ENCODE peak calls at places on chromosomes 6 and 20, in seven cellular contexts. W, I, H, D, G, F and L are unnamed samples.

GRCh38 chr6:40722081-40722480 is 134.9 kb upstream of the LRFN2 start:
- DNase-seq in W (peak), I (peak), H (no peak), D (no peak), G (no peak), F (no peak), L (no peak)

GRCh38 chr6:10582774-10583508 is 61.8 kb downstream of the GCNT2 start:
- DNase-seq in W (no peak), I (no peak), H (no peak), D (no peak), G (no peak), F (no peak), L (no peak)

GRCh38 chr20:54049156-54049555 is 21.2 kb downstream of the BCAS1 start:
- DNase-seq in W (no peak), I (no peak), H (no peak), D (peak), G (no peak), F (no peak), L (no peak)

GRCh38 chr6:149081281-149081680 is 236.2 kb upstream of the TAB2 start:
- DNase-seq in W (no peak), I (no peak), H (no peak), D (no peak), G (no peak), F (no peak), L (no peak)

GRCh38 chr20:60013296-60014142 is 55.3 kb downstream of the CDH26 start:
- DNase-seq in W (no peak), I (no peak), H (no peak), D (no peak), G (no peak), F (no peak), L (no peak)

GRCh38 chr6:107695061-107695715 is 128.9 kb downstream of the SCML4 start:
- DNase-seq in W (no peak), I (no peak), H (no peak), D (peak), G (no peak), F (no peak), L (no peak)

GRCh38 chr6:163311830-163312229 is 102.7 kb upstream of the QKI start:
- DNase-seq in W (peak), I (no peak), H (no peak), D (no peak), G (no peak), F (no peak), L (no peak)

GRCh38 chr6:150567823-150568383 is 31.8 kb upstream of the PLEKHG1 start:
- DNase-seq in W (no peak), I (no peak), H (no peak), D (no peak), G (no peak), F (no peak), L (no peak)

GRCh38 chr20:12287575-12287974 is 369.9 kb downstream of the BTBD3 start:
- DNase-seq in W (no peak), I (no peak), H (no peak), D (peak), G (no peak), F (no peak), L (no peak)

GRCh38 chr6:17562636-17563035 is 37.5 kb upstream of the FAM8A1 start:
- DNase-seq in W (no peak), I (no peak), H (no peak), D (no peak), G (no peak), F (no peak), L (no peak)

GRCh38 chr6:72811971-72812421 is 190.1 kb downstream of the KCNQ5 start:
- DNase-seq in W (peak), I (peak), H (no peak), D (peak), G (no peak), F (no peak), L (no peak)

GRCh38 chr6:46201701-46202100 is 30.9 kb upstream of the ENPP5 start:
- DNase-seq in W (no peak), I (no peak), H (no peak), D (no peak), G (no peak), F (no peak), L (no peak)

GRCh38 chr6:46023216-46023915 is 7.7 kb upstream of the CLIC5 start:
- DNase-seq in W (no peak), I (no peak), H (no peak), D (peak), G (no peak), F (no peak), L (no peak)

GRCh38 chr6:83867527-83868161 is 8.2 kb downstream of the CYB5R4 start:
- DNase-seq in W (peak), I (peak), H (no peak), D (peak), G (peak), F (peak), L (no peak)

GRCh38 chr6:170438402-170438753 is 114.7 kb downstream of the PSMB1 start:
- DNase-seq in W (peak), I (peak), H (peak), D (peak), G (peak), F (peak), L (peak)

GRCh38 chr20:34049897-34050695 is 56.4 kb downstream of the RALY start:
- DNase-seq in W (no peak), I (no peak), H (no peak), D (no peak), G (no peak), F (no peak), L (no peak)

GRCh38 chr20:9493818-9494217 is 20.6 kb upstream of the LAMP5 start:
- DNase-seq in W (no peak), I (no peak), H (no peak), D (no peak), G (no peak), F (peak), L (no peak)

GRCh38 chr6:106908386-106908840 is 66.1 kb downstream of the CD24 start:
- DNase-seq in W (no peak), I (no peak), H (no peak), D (no peak), G (no peak), F (no peak), L (peak)

GRCh38 chr6:123661105-123661891 is 24.5 kb upstream of the TRDN start:
- DNase-seq in W (no peak), I (no peak), H (no peak), D (no peak), G (no peak), F (no peak), L (no peak)

GRCh38 chr6:150751296-150751695 is 114.2 kb upstream of the MTHFD1L start:
- DNase-seq in W (peak), I (peak), H (no peak), D (peak), G (no peak), F (no peak), L (no peak)

GRCh38 chr20:32510601-32511357 is 74.4 kb downstream of the NOL4L start:
- DNase-seq in W (peak), I (no peak), H (peak), D (no peak), G (no peak), F (no peak), L (peak)

GRCh38 chr6:131917318-131917717 is 33.9 kb downstream of the CCN2 start:
- DNase-seq in W (peak), I (peak), H (no peak), D (no peak), G (no peak), F (no peak), L (no peak)

GRCh38 chr20:32731882-32732266 is 11.4 kb downstream of the COMMD7 start:
- DNase-seq in W (no peak), I (no peak), H (no peak), D (no peak), G (no peak), F (peak), L (no peak)

DNA sequence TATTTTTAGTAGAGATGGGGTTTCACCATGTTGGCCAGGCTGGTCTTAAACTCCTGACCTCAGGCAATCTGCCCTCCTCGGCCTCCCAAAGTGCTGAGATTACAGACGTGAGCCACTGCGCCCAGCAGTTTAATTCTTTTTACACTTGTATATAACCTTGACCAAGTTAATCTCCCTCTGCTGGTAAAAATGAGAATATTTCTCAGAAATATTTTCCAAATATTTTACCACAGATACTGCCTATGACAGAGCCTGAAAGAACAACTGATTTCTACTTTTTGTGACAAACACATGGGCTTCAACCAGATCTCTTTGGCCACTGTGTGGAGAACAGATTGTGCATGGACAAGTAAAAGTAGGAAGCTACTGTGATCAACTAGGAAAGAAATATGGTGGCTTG is 21.2 kb upstream of the NHSL1 start:
- DNase-seq in W (no peak), I (peak), H (no peak), D (peak), G (peak), F (peak), L (no peak)
- TF ChIP-seq CTCF in W (peak), I (peak), H (peak), D (peak), G (no peak), F (peak), L (no peak)

GRCh38 chr6:144778773-144779531 is 493.8 kb downstream of the UTRN start:
- DNase-seq in W (no peak), I (no peak), H (no peak), D (no peak), G (peak), F (no peak), L (peak)
- TF ChIP-seq CTCF in W (peak), I (peak), H (no peak), D (no peak), G (no peak), F (peak), L (no peak)

DNA sequence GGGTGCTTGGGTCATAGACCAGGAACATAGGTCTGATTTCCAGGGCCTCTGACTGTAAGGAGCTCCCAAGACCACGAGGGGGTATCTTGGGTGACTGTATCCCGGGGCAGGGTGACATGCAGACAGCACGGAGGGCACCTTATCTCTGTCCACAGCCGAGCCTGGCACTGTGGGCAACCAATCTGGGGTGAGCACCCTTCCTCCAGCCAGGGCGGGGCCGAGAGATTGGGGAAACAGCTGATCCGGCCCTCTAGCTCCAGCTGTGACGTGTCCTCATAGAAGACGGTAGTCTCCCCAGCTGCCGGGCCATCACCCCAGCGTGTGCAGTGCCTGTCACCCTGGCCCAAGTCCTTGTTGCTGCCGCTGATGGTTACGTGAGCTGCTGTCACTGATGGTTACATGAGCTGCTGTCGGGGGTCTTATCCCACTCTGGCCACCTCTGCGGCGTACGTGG is 139.6 kb upstream of the RNF24 start:
- DNase-seq in W (no peak), I (no peak), H (no peak), D (no peak), G (no peak), F (no peak), L (no peak)
- TF ChIP-seq CTCF in W (no peak), I (no peak), H (no peak), D (no peak), G (no peak), F (no peak), L (no peak)

DNA sequence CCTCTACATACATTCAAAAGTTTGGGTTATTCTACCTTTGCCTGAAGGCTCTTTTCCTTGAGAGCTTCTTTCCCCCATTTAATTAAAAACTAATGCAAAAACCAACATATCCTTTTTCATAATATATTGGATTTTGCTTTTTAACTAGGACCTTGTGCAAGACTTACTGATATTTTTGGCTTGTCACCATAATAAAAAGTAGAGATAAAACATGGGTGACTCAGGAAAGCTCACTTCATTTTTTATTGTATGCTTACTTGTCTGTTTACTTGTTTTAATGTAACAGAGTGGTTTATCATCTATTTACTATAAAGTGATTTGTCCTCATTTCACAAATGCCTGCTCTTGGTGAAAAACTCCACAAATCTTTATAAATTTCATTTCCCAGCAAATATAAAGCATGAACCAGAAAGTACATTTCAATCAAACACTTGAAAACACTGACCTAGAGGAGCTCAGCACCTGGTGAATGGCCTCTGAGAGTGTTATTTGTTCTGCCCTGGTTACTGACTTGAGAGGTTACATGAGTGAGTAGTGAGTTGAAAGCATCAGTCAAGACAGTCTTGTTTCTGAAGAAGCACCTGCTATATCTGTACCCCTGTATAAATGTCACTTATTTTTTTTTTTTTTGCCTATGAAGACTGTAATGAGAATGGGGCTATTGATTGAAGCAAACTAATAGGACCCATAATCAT is 20.8 kb downstream of the ADGRG6 start:
- DNase-seq in W (no peak), I (no peak), H (no peak), D (peak), G (no peak), F (no peak), L (no peak)
- TF ChIP-seq CTCF in W (no peak), I (no peak), H (no peak), D (no peak), G (no peak), F (no peak), L (no peak)

GRCh38 chr20:25247100-25247665 is 702 bp upstream of the PYGB start:
- DNase-seq in W (peak), I (peak), H (peak), D (peak), G (peak), F (peak), L (no peak)
- TF ChIP-seq CTCF in W (peak), I (peak), H (no peak), D (peak), G (peak), F (peak), L (no peak)

GRCh38 chr20:47464380-47465101 is 37.1 kb upstream of the NCOA3 start:
- DNase-seq in W (peak), I (peak), H (no peak), D (peak), G (no peak), F (peak), L (no peak)
- TF ChIP-seq CTCF in W (peak), I (peak), H (no peak), D (peak), G (no peak), F (peak), L (no peak)

GRCh38 chr20:63224272-63225081 is 8.5 kb upstream of the YTHDF1 start:
- DNase-seq in W (peak), I (peak), H (no peak), D (peak), G (no peak), F (peak), L (no peak)
- TF ChIP-seq CTCF in W (peak), I (peak), H (no peak), D (peak), G (no peak), F (peak), L (no peak)